ENCODE peak calls at places on chromosomes 11 and 22, in six cellular contexts. One of them, this sample, is unnamed.

GRCh38 chr11:46299425-46300067 is 22.1 kb downstream of the CREB3L1 start:
- DNase-seq in HEK293T: no peak
- DNase-seq in memory B cell: no peak
- DNase-seq in right lobe of liver: no peak
- DNase-seq in LoVo: no peak
- DNase-seq in upper lobe of right lung: no peak
- DNase-seq in this sample: no peak

GRCh38 chr11:117932426-117932825 is 3.2 kb upstream of the TMPRSS13 start:
- DNase-seq in HEK293T: no peak
- DNase-seq in memory B cell: no peak
- DNase-seq in right lobe of liver: peak
- DNase-seq in LoVo: no peak
- DNase-seq in upper lobe of right lung: no peak
- DNase-seq in this sample: no peak

GRCh38 chr11:111195192-111195591 is 50.3 kb upstream of the POU2AF2 start:
- DNase-seq in HEK293T: no peak
- DNase-seq in memory B cell: no peak
- DNase-seq in right lobe of liver: no peak
- DNase-seq in LoVo: no peak
- DNase-seq in upper lobe of right lung: no peak
- DNase-seq in this sample: no peak

GRCh38 chr11:88363566-88364169 is 26.1 kb upstream of the CTSC start:
- DNase-seq in HEK293T: no peak
- DNase-seq in memory B cell: no peak
- DNase-seq in right lobe of liver: no peak
- DNase-seq in LoVo: no peak
- DNase-seq in upper lobe of right lung: no peak
- DNase-seq in this sample: no peak

GRCh38 chr11:123057604-123058305 is 4.2 kb downstream of the HSPA8 start:
- DNase-seq in HEK293T: no peak
- DNase-seq in memory B cell: no peak
- DNase-seq in right lobe of liver: no peak
- DNase-seq in LoVo: no peak
- DNase-seq in upper lobe of right lung: no peak
- DNase-seq in this sample: no peak

GRCh38 chr22:22215659-22216449 is 28.7 kb upstream of the VPREB1 start:
- DNase-seq in HEK293T: no peak
- DNase-seq in memory B cell: no peak
- DNase-seq in right lobe of liver: no peak
- DNase-seq in LoVo: no peak
- DNase-seq in upper lobe of right lung: no peak
- DNase-seq in this sample: no peak

GRCh38 chr11:113664981-113665710 is 41.0 kb downstream of the TMPRSS5 start:
- DNase-seq in HEK293T: no peak
- DNase-seq in memory B cell: no peak
- DNase-seq in right lobe of liver: no peak
- DNase-seq in LoVo: no peak
- DNase-seq in upper lobe of right lung: no peak
- DNase-seq in this sample: no peak

GRCh38 chr11:64765841-64766682 is 6.3 kb upstream of the PYGM start:
- DNase-seq in HEK293T: no peak
- DNase-seq in memory B cell: no peak
- DNase-seq in right lobe of liver: no peak
- DNase-seq in LoVo: no peak
- DNase-seq in upper lobe of right lung: peak
- DNase-seq in this sample: no peak

GRCh38 chr11:130190371-130190881 is 30.8 kb downstream of the ST14 start:
- DNase-seq in HEK293T: peak
- DNase-seq in memory B cell: no peak
- DNase-seq in right lobe of liver: no peak
- DNase-seq in LoVo: no peak
- DNase-seq in upper lobe of right lung: no peak
- DNase-seq in this sample: no peak

GRCh38 chr22:23226497-23226850 is 46.2 kb downstream of the BCR start:
- DNase-seq in HEK293T: no peak
- DNase-seq in memory B cell: no peak
- DNase-seq in right lobe of liver: no peak
- DNase-seq in LoVo: no peak
- DNase-seq in upper lobe of right lung: no peak
- DNase-seq in this sample: no peak

GRCh38 chr22:41048791-41049717 is 43.3 kb upstream of the EP300 start:
- DNase-seq in HEK293T: peak
- DNase-seq in memory B cell: no peak
- DNase-seq in right lobe of liver: no peak
- DNase-seq in LoVo: no peak
- DNase-seq in upper lobe of right lung: peak
- DNase-seq in this sample: no peak

GRCh38 chr11:80424012-80424695 is 983.3 kb upstream of the TENM4 start:
- DNase-seq in HEK293T: no peak
- DNase-seq in memory B cell: no peak
- DNase-seq in right lobe of liver: no peak
- DNase-seq in LoVo: no peak
- DNase-seq in upper lobe of right lung: no peak
- DNase-seq in this sample: no peak

GRCh38 chr11:116791002-116791812 is 472 bp downstream of the APOA5 start:
- DNase-seq in HEK293T: peak
- DNase-seq in memory B cell: peak
- DNase-seq in right lobe of liver: peak
- DNase-seq in LoVo: peak
- DNase-seq in upper lobe of right lung: peak
- DNase-seq in this sample: peak

GRCh38 chr11:67015048-67015447 is 7.9 kb upstream of the SYT12 start:
- DNase-seq in HEK293T: no peak
- DNase-seq in memory B cell: no peak
- DNase-seq in right lobe of liver: no peak
- DNase-seq in LoVo: no peak
- DNase-seq in upper lobe of right lung: no peak
- DNase-seq in this sample: no peak

GRCh38 chr22:48055827-48056226 is 1293.4 kb downstream of the TBC1D22A start:
- DNase-seq in HEK293T: no peak
- DNase-seq in memory B cell: no peak
- DNase-seq in right lobe of liver: no peak
- DNase-seq in LoVo: no peak
- DNase-seq in upper lobe of right lung: peak
- DNase-seq in this sample: no peak

GRCh38 chr11:16297332-16297731 is 59.0 kb downstream of the SOX6 start:
- DNase-seq in HEK293T: peak
- DNase-seq in memory B cell: no peak
- DNase-seq in right lobe of liver: no peak
- DNase-seq in LoVo: no peak
- DNase-seq in upper lobe of right lung: no peak
- DNase-seq in this sample: no peak

GRCh38 chr11:32643526-32643925 is 59.9 kb downstream of the EIF3M start:
- DNase-seq in HEK293T: no peak
- DNase-seq in memory B cell: no peak
- DNase-seq in right lobe of liver: no peak
- DNase-seq in LoVo: peak
- DNase-seq in upper lobe of right lung: no peak
- DNase-seq in this sample: no peak

GRCh38 chr11:77379253-77379652 is 77.8 kb upstream of the GDPD4 start:
- DNase-seq in HEK293T: no peak
- DNase-seq in memory B cell: no peak
- DNase-seq in right lobe of liver: no peak
- DNase-seq in LoVo: no peak
- DNase-seq in upper lobe of right lung: no peak
- DNase-seq in this sample: no peak

GRCh38 chr11:47426062-47426956 is at the start of gene PSMC3:
- DNase-seq in HEK293T: peak
- DNase-seq in memory B cell: peak
- DNase-seq in right lobe of liver: peak
- DNase-seq in LoVo: peak
- DNase-seq in upper lobe of right lung: peak
- DNase-seq in this sample: peak

GRCh38 chr11:75351541-75352416 is at the start of gene ARRB1:
- DNase-seq in HEK293T: peak
- DNase-seq in memory B cell: no peak
- DNase-seq in right lobe of liver: peak
- DNase-seq in LoVo: peak
- DNase-seq in upper lobe of right lung: peak
- DNase-seq in this sample: no peak

GRCh38 chr11:64023731-64024710 is 11.7 kb upstream of the FLRT1 start:
- DNase-seq in HEK293T: no peak
- DNase-seq in memory B cell: no peak
- DNase-seq in right lobe of liver: no peak
- DNase-seq in LoVo: no peak
- DNase-seq in upper lobe of right lung: no peak
- DNase-seq in this sample: no peak

GRCh38 chr11:19392321-19392720 is 151.6 kb upstream of the E2F8 start:
- DNase-seq in HEK293T: no peak
- DNase-seq in memory B cell: no peak
- DNase-seq in right lobe of liver: no peak
- DNase-seq in LoVo: no peak
- DNase-seq in upper lobe of right lung: no peak
- DNase-seq in this sample: no peak

This sample was measured in HCT116.